ENCODE peak calls at places on chromosome 2, in nine cellular contexts. O is midbrain; F is left cardiac atrium; P is mucosa of gallbladder; H is CD4-positive, alpha-beta T cell; G is Kasumi-1; K is activated gamma-delta T cell treated with Interleukin-2 at 50 U/mL for 16 hours; J is IMR-90; A is EL. W is an unnamed sample.

GRCh38 chr2:154427453-154427852 is 271.0 kb upstream of the KCNJ3 start:
- DNase-seq in O (no peak), F (no peak), P (no peak), H (no peak), G (no peak), K (no peak), J (no peak), A (no peak), W (no peak)

GRCh38 chr2:241217320-241218031 is 29.0 kb downstream of the ANO7 start:
- DNase-seq in O (peak), F (peak), P (peak), H (peak), G (no peak), K (peak), J (peak), A (peak), W (no peak)

GRCh38 chr2:117832905-117833613 is 18.6 kb downstream of the DDX18 start:
- DNase-seq in O (no peak), F (no peak), P (no peak), H (no peak), G (peak), K (no peak), J (peak), A (peak), W (no peak)

GRCh38 chr2:15758779-15759343 is 167.2 kb downstream of the DDX1 start:
- DNase-seq in O (no peak), F (no peak), P (no peak), H (no peak), G (no peak), K (no peak), J (no peak), A (no peak), W (no peak)

GRCh38 chr2:225512873-225513580 is 113.5 kb downstream of the NYAP2 start:
- DNase-seq in O (no peak), F (no peak), P (no peak), H (no peak), G (no peak), K (no peak), J (peak), A (peak), W (no peak)

GRCh38 chr2:189076572-189076971 is 102.4 kb downstream of the COL3A1 start:
- DNase-seq in O (no peak), F (peak), P (no peak), H (no peak), G (no peak), K (no peak), J (peak), A (peak), W (no peak)

GRCh38 chr2:240462073-240462703 is 26.7 kb downstream of the GPC1 start:
- DNase-seq in O (no peak), F (peak), P (no peak), H (no peak), G (no peak), K (peak), J (no peak), A (no peak), W (no peak)

GRCh38 chr2:74850816-74851566 is 17.1 kb downstream of the HK2 start:
- DNase-seq in O (no peak), F (no peak), P (peak), H (no peak), G (no peak), K (no peak), J (peak), A (peak), W (no peak)

GRCh38 chr2:54908591-54908990 is 141.7 kb downstream of the RTN4 start:
- DNase-seq in O (no peak), F (no peak), P (no peak), H (no peak), G (no peak), K (no peak), J (no peak), A (no peak), W (peak)

GRCh38 chr2:149027602-149028250 is 10.8 kb upstream of the LYPD6B start:
- DNase-seq in O (no peak), F (no peak), P (no peak), H (no peak), G (no peak), K (no peak), J (no peak), A (no peak), W (peak)

GRCh38 chr2:26730950-26731349 is 33.1 kb upstream of the SLC35F6 start:
- DNase-seq in O (no peak), F (no peak), P (no peak), H (no peak), G (no peak), K (no peak), J (no peak), A (no peak), W (no peak)

GRCh38 chr2:106104332-106105062 is 89.6 kb downstream of the UXS1 start:
- DNase-seq in O (peak), F (no peak), P (peak), H (peak), G (peak), K (peak), J (peak), A (peak), W (peak)

GRCh38 chr2:169136885-169137534 is 67.6 kb downstream of the DHRS9 start:
- DNase-seq in O (no peak), F (peak), P (no peak), H (no peak), G (no peak), K (no peak), J (no peak), A (no peak), W (peak)

GRCh38 chr2:142104134-142104758 is 26.6 kb downstream of the LRP1B start:
- DNase-seq in O (no peak), F (no peak), P (no peak), H (no peak), G (no peak), K (no peak), J (no peak), A (no peak), W (no peak)

GRCh38 chr2:233845301-233846060 is 8.9 kb downstream of the HJURP start:
- DNase-seq in O (no peak), F (no peak), P (no peak), H (no peak), G (no peak), K (no peak), J (no peak), A (no peak), W (peak)

GRCh38 chr2:53509827-53510785 is 257.5 kb upstream of the CHAC2 start:
- DNase-seq in O (no peak), F (no peak), P (no peak), H (no peak), G (no peak), K (no peak), J (no peak), A (no peak), W (no peak)

GRCh38 chr2:50648031-50648430 is 383.9 kb downstream of the NRXN1 start:
- DNase-seq in O (no peak), F (no peak), P (no peak), H (no peak), G (no peak), K (no peak), J (no peak), A (no peak), W (no peak)

GRCh38 chr2:176178271-176178806 is 10.1 kb upstream of the HOXD1 start:
- DNase-seq in O (no peak), F (no peak), P (no peak), H (no peak), G (no peak), K (no peak), J (no peak), A (no peak), W (no peak)

GRCh38 chr2:86646329-86646728 is 22.7 kb upstream of the RNF103 start:
- DNase-seq in O (no peak), F (no peak), P (no peak), H (no peak), G (no peak), K (no peak), J (no peak), A (no peak), W (no peak)

GRCh38 chr2:233498126-233498525 is 68.5 kb downstream of the USP40 start:
- DNase-seq in O (no peak), F (no peak), P (no peak), H (no peak), G (peak), K (no peak), J (no peak), A (no peak), W (no peak)

GRCh38 chr2:148914463-148914862 is 39.4 kb downstream of the KIF5C start:
- DNase-seq in O (peak), F (no peak), P (no peak), H (no peak), G (no peak), K (no peak), J (no peak), A (no peak), W (peak)

GRCh38 chr2:232336241-232336736 is 42.3 kb upstream of the ALPP start:
- DNase-seq in O (no peak), F (peak), P (no peak), H (no peak), G (no peak), K (peak), J (no peak), A (no peak), W (no peak)

GRCh38 chr2:218981390-218982311 is 3.3 kb downstream of the FEV start:
- DNase-seq in O (no peak), F (no peak), P (no peak), H (peak), G (no peak), K (no peak), J (peak), A (peak), W (no peak)

GRCh38 chr2:11014026-11014425 is 102.3 kb downstream of the KCNF1 start:
- DNase-seq in O (no peak), F (no peak), P (no peak), H (no peak), G (no peak), K (no peak), J (no peak), A (no peak), W (no peak)

GRCh38 chr2:176490061-176490861 is 221.0 kb downstream of the MTX2 start:
- DNase-seq in O (peak), F (peak), P (no peak), H (no peak), G (no peak), K (no peak), J (no peak), A (peak), W (no peak)

GRCh38 chr2:127400897-127401756 is 13.4 kb upstream of the MAP3K2 start:
- DNase-seq in O (no peak), F (no peak), P (peak), H (no peak), G (no peak), K (no peak), J (peak), A (peak), W (peak)

GRCh38 chr2:12774381-12774780 is 57.6 kb downstream of the TRIB2 start:
- DNase-seq in O (no peak), F (no peak), P (no peak), H (no peak), G (no peak), K (no peak), J (no peak), A (no peak), W (no peak)

GRCh38 chr2:35530615-35531135 is 824.9 kb upstream of the CRIM1 start:
- DNase-seq in O (no peak), F (no peak), P (no peak), H (no peak), G (no peak), K (no peak), J (no peak), A (no peak), W (no peak)

GRCh38 chr2:164721425-164721824 is 100.1 kb upstream of the GRB14 start:
- DNase-seq in O (no peak), F (no peak), P (no peak), H (no peak), G (no peak), K (no peak), J (no peak), A (no peak), W (no peak)

GRCh38 chr2:180882959-180883358 is 97.4 kb upstream of the UBE2E3 start:
- DNase-seq in O (no peak), F (no peak), P (no peak), H (no peak), G (no peak), K (no peak), J (no peak), A (no peak), W (no peak)

GRCh38 chr2:128473175-128474013 is 154.7 kb upstream of the HS6ST1 start:
- DNase-seq in O (no peak), F (peak), P (peak), H (no peak), G (peak), K (no peak), J (peak), A (peak), W (peak)

W was measured in esophagus muscularis mucosa.